ENCODE peak calls at places on chromosomes 16 and 17, in five cellular contexts. G is lower leg skin, Q is body of pancreas, S is uterus, R is adrenal gland. D is an unnamed sample.

GRCh38 chr16:66917741-66918140 is 944 bp downstream of the CDH16 start:
- DNase-seq in S (no peak), R (no peak), G (no peak), Q (no peak), D (no peak)

GRCh38 chr17:44398692-44399691 is 9.5 kb upstream of the ITGA2B start:
- DNase-seq in S (no peak), Q (no peak), R (no peak), G (no peak), D (no peak)

GRCh38 chr17:34378664-34379101 is 15.7 kb upstream of the CCL1 start:
- DNase-seq in Q (no peak), R (peak; percentile 35), S (no peak), G (no peak), D (no peak)

GRCh38 chr17:37230633-37231032 is 145.2 kb upstream of the C17orf78 start:
- DNase-seq in G (no peak), S (no peak), R (no peak), Q (no peak), D (no peak)

GRCh38 chr17:12395733-12396354 is 269.8 kb upstream of the MYOCD start:
- DNase-seq in Q (no peak), G (no peak), S (no peak), R (peak; percentile 35), D (peak; percentile 15)

GRCh38 chr17:2416010-2416734 is 15.3 kb upstream of the MNT start:
- DNase-seq in Q (peak; percentile 91), S (peak; percentile 95), G (peak; percentile 93), R (peak; percentile 95), D (peak; percentile 67)

GRCh38 chr16:78392585-78393195 is 293.2 kb downstream of the WWOX start:
- DNase-seq in Q (no peak), G (no peak), R (no peak), S (no peak), D (no peak)

GRCh38 chr17:47999612-48000011 is 28.7 kb downstream of the CDK5RAP3 start:
- DNase-seq in Q (no peak), S (no peak), G (no peak), R (no peak), D (peak; percentile 45)

GRCh38 chr16:50303041-50303604 is 36.8 kb downstream of the ADCY7 start:
- DNase-seq in Q (no peak), S (peak; percentile 2), R (no peak), G (no peak), D (no peak)

GRCh38 chr17:49779730-49780220 is 8.7 kb upstream of the KAT7 start:
- DNase-seq in Q (peak; percentile 32), S (no peak), R (peak; percentile 62), G (no peak), D (peak; percentile 38)

GRCh38 chr17:48912476-48912875 is 4.3 kb downstream of the UBE2Z start:
- DNase-seq in G (no peak), Q (no peak), S (no peak), R (no peak), D (no peak)

GRCh38 chr16:17235147-17235817 is 235.5 kb downstream of the XYLT1 start:
- DNase-seq in R (no peak), S (no peak), G (no peak), Q (no peak), D (no peak)

GRCh38 chr16:48687421-48688038 is 77.5 kb upstream of the N4BP1 start:
- DNase-seq in R (peak; percentile 71), Q (peak; percentile 53), S (peak; percentile 27), G (no peak), D (peak; percentile 64)

GRCh38 chr16:50269769-50270509 is 3.6 kb downstream of the ADCY7 start:
- DNase-seq in R (no peak), S (no peak), G (no peak), Q (no peak), D (no peak)

GRCh38 chr17:17372856-17373520 is 69.8 kb downstream of the NT5M start:
- DNase-seq in R (no peak), G (no peak), S (no peak), Q (no peak), D (no peak)

GRCh38 chr16:48454051-48454450 is 68.8 kb upstream of the SIAH1 start:
- DNase-seq in Q (no peak), S (no peak), R (no peak), G (no peak), D (no peak)

GRCh38 chr16:48499822-48500440 is 110.0 kb downstream of the N4BP1 start:
- DNase-seq in G (no peak), R (peak; percentile 75), S (peak; percentile 66), Q (peak; percentile 36), D (no peak)

GRCh38 chr16:4591191-4591590 is 23.5 kb downstream of the UBALD1 start:
- DNase-seq in R (no peak), Q (no peak), G (no peak), S (no peak), D (no peak)

GRCh38 chr16:66262253-66263167 is 104.0 kb upstream of the CDH5 start:
- DNase-seq in S (peak; percentile 63), G (peak; percentile 68), R (no peak), Q (no peak), D (no peak)

GRCh38 chr16:69848635-69849545 is 86.8 kb downstream of the WWP2 start:
- DNase-seq in R (peak; percentile 96), G (peak; percentile 88), S (peak; percentile 82), Q (peak; percentile 91), D (peak; percentile 78)

GRCh38 chr17:16593356-16594102 is 24.5 kb upstream of the ZNF287 start:
- DNase-seq in Q (no peak), R (no peak), G (peak; percentile 21), S (no peak), D (no peak)

GRCh38 chr16:66899945-66900688 is 18.6 kb downstream of the CDH16 start:
- DNase-seq in G (peak; percentile 56), Q (peak; percentile 90), S (peak; percentile 85), R (peak; percentile 86), D (peak; percentile 77)

GRCh38 chr16:20004931-20005330 is 68.8 kb downstream of the GPR139 start:
- DNase-seq in S (no peak), R (no peak), Q (no peak), G (no peak), D (no peak)

GRCh38 chr17:58318065-58318481 is 10.5 kb downstream of the TSPOAP1 start:
- DNase-seq in R (no peak), Q (peak; percentile 9), S (peak; percentile 11), G (no peak), D (no peak)

GRCh38 chr17:53626286-53626685 is 196.4 kb upstream of the KIF2B start:
- DNase-seq in G (no peak), R (no peak), S (no peak), Q (no peak), D (no peak)

GRCh38 chr16:30144017-30144416 is 21.0 kb upstream of the MAPK3 start:
- DNase-seq in Q (no peak), G (no peak), R (no peak), S (no peak), D (no peak)

GRCh38 chr16:3375680-3376079 is 20.0 kb downstream of the OR2C1 start:
- DNase-seq in Q (no peak), R (no peak), G (no peak), S (no peak), D (no peak)

GRCh38 chr16:88883117-88883895 is 16.8 kb upstream of the PABPN1L start:
- DNase-seq in R (no peak), Q (no peak), G (no peak), S (no peak), D (no peak)

GRCh38 chr16:88882358-88883030 is 16.0 kb upstream of the PABPN1L start:
- DNase-seq in G (peak; percentile 53), Q (no peak), R (no peak), S (no peak), D (no peak)

GRCh38 chr16:88885693-88886253 is 19.3 kb upstream of the PABPN1L start:
- DNase-seq in G (no peak), R (no peak), Q (no peak), S (no peak), D (no peak)

GRCh38 chr16:88884569-88885271 is 18.3 kb upstream of the PABPN1L start:
- DNase-seq in S (no peak), Q (no peak), G (no peak), R (no peak), D (no peak)

GRCh38 chr16:88883946-88884345 is 17.5 kb upstream of the PABPN1L start:
- DNase-seq in G (no peak), R (no peak), Q (no peak), S (no peak), D (no peak)
- TF ChIP-seq POLR2A in G (no peak), R (no peak), Q (no peak), S (no peak), D (no peak)

DNA sequence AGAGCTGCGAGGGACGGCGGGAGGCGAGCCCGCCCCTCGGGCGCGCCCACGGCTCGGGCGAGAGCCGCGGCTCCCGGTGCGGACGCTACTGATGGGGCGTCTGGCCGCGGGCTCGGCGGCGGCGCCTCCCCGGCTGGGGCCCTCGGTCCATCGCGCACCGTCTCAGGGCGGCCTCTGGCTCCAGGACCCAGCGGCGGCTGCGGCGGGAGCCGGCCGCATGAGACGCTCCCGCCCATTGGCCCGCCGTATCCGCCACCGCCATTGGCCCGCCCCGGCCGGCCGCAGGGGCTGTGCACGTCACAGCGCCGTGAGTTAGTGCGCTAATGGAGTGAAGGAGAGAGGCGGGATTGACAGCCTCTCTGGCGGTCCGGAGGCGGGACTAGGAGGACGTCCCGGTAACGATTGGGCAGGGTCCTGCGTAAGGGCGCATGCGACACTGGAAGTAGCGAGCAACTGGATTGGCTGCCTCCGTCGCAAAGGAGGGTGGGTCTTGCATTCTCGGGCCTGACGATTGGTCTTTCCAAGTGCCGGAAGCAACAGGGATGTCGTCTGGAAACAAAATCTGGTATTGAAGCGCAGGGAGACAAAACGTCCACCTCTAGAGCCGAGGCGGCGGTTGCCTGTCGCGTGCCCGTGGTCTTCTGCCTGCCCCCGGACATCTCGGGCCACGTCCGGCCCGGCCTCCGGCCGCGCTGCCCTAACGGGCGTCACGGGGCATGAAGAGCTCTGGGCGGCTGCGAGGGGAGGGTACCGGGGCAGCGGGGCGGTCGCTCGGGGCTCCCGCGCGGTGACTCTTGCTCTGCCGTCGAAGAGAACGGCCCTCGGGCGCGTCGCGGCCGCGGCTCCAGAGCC is at the start of gene ANKRD11:
- DNase-seq in Q (peak; percentile 100), G (peak; percentile 99), R (peak; percentile 100), S (peak; percentile 99), D (peak; percentile 97)
- TF ChIP-seq POLR2A in Q (peak; percentile 95), G (no peak), R (peak; percentile 96), S (peak; percentile 95), D (peak; percentile 95)

GRCh38 chr17:38824899-38825761 is at the start of gene CWC25:
- DNase-seq in R (peak; percentile 95), G (peak; percentile 97), Q (peak; percentile 95), S (peak; percentile 98), D (peak; percentile 76)
- TF ChIP-seq POLR2A in R (peak; percentile 82), G (no peak), Q (peak; percentile 82), S (peak; percentile 87), D (peak; percentile 62)

DNA sequence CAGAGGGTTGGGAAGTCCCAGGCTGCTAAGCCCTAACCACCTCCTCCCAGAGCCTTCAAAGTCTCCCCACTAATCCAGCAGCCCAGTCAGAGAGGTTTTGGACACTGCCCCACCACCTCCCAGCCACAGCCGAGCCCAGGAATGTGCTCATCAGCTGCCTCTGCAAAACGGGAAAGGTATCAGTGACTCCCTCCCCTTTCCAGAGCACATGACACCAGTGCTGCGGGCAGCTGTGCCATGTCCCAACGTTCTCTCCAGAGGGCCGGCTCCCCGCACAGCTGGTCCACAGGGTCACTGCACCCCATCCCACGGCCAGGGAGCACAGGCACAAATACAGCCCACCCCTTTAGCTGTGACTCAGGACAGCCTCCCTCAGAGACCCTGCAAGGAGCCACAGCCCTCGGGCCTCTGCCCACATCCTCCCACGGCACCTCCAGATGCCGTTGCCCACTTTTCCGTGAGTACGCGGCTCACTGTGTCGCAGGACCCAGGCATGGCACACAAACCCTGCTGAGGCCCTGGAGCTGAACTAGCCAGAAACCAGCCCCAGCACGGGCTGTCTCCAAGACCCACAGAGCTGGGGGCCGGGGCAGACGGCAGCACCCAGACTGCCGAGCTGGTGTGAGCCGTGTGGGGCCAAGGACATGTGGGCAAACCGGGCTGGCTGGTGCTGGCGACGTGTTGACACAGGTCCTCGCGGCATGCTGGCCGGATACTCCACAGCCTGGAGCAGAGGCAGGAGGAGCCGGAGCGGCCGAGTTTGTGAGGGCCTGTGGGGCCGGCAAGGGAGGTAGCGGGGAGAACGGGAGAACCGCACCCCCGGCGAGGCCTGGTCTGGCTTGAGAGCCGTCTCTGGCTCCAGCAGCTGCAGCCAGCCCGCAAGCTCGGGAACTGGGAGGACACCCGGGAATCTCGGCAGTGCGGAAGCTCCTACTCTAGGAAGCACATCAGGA is 6.3 kb upstream of the PPP1R27 start:
- DNase-seq in G (no peak), R (peak; percentile 69), S (no peak), Q (peak; percentile 83), D (no peak)
- TF ChIP-seq POLR2A in G (no peak), R (no peak), S (no peak), Q (no peak), D (no peak)